ENCODE peak calls at places on chromosomes 5 and 9, in four cellular contexts. U is kidney; J is stimulated activated CD4-positive, alpha-beta T cell treated with anti-CD3 and anti-CD28 coated beads, Interleukin-15, amount 100 ng/mL, for 24 hours; L is AG09319. D is an unnamed sample.
A peak's percentile ranks its signal among the peaks of the same experiment; 100 is the strongest.

GRCh38 chr5:74361406-74362358 is 278.8 kb downstream of the ENC1 start:
- DNase-seq in U (no peak), J (no peak), L (no peak), D (no peak)

GRCh38 chr5:65742565-65743231 is 20.7 kb downstream of the NLN start:
- DNase-seq in U (no peak), J (peak; percentile 34), L (peak; percentile 44), D (no peak)

GRCh38 chr9:85182381-85182780 is 512.9 kb downstream of the NTRK2 start:
- DNase-seq in U (no peak), J (no peak), L (no peak), D (no peak)

GRCh38 chr9:128633601-128634000 is 23.0 kb downstream of the DYNC2I2 start:
- DNase-seq in U (peak; percentile 62), J (no peak), L (no peak), D (no peak)

GRCh38 chr5:142922223-142922952 is 152.2 kb downstream of the ARHGAP26 start:
- DNase-seq in U (no peak), J (no peak), L (peak; percentile 11), D (no peak)

GRCh38 chr5:112583166-112583565 is 154.5 kb upstream of the APC start:
- DNase-seq in U (no peak), J (no peak), L (no peak), D (no peak)

GRCh38 chr9:84759300-84759750 is 89.8 kb downstream of the NTRK2 start:
- DNase-seq in U (no peak), J (peak; percentile 34), L (no peak), D (no peak)

GRCh38 chr5:77768978-77769377 is 7.2 kb downstream of the TBCA start:
- DNase-seq in U (no peak), J (no peak), L (no peak), D (no peak)

GRCh38 chr5:55306641-55307382 is 682 bp downstream of the DHX29 start:
- DNase-seq in U (no peak), J (no peak), L (no peak), D (no peak)